ENCODE peak calls at places on chromosomes 3 and 15, in seven cellular contexts. One of them, this sample, is unnamed.
A peak's percentile ranks its signal among the peaks of the same experiment; 100 is the strongest.

GRCh38 chr15:29822100-29822684 is at the start of gene TJP1:
- DNase-seq in A549: peak; percentile 84
- DNase-seq in ovary: peak; percentile 87
- DNase-seq in fibroblast of pulmonary artery: peak; percentile 74
- DNase-seq in AG04449: no peak
- DNase-seq in ascending aorta: peak; percentile 86
- DNase-seq in brain microvascular endothelial cell: peak; percentile 60
- DNase-seq in this sample: peak; percentile 86

GRCh38 chr15:66735909-66736305 is 33.9 kb downstream of the SMAD6 start:
- DNase-seq in A549: no peak
- DNase-seq in ovary: no peak
- DNase-seq in fibroblast of pulmonary artery: peak; percentile 53
- DNase-seq in AG04449: no peak
- DNase-seq in ascending aorta: no peak
- DNase-seq in brain microvascular endothelial cell: no peak
- DNase-seq in this sample: no peak

GRCh38 chr3:50303038-50303815 is at the start of gene HYAL1:
- DNase-seq in A549: peak; percentile 50
- DNase-seq in ovary: peak; percentile 69
- DNase-seq in fibroblast of pulmonary artery: peak; percentile 33
- DNase-seq in AG04449: no peak
- DNase-seq in ascending aorta: no peak
- DNase-seq in brain microvascular endothelial cell: no peak
- DNase-seq in this sample: peak; percentile 41

GRCh38 chr3:167166594-167167253 is 213.4 kb downstream of the ZBBX start:
- DNase-seq in A549: no peak
- DNase-seq in ovary: no peak
- DNase-seq in fibroblast of pulmonary artery: no peak
- DNase-seq in AG04449: no peak
- DNase-seq in ascending aorta: no peak
- DNase-seq in brain microvascular endothelial cell: no peak
- DNase-seq in this sample: no peak

GRCh38 chr15:33026614-33027013 is 167.9 kb downstream of the FMN1 start:
- DNase-seq in A549: no peak
- DNase-seq in ovary: no peak
- DNase-seq in fibroblast of pulmonary artery: no peak
- DNase-seq in AG04449: no peak
- DNase-seq in ascending aorta: no peak
- DNase-seq in brain microvascular endothelial cell: no peak
- DNase-seq in this sample: no peak

GRCh38 chr3:71581451-71581980 is 2.0 kb downstream of the FOXP1 start:
- DNase-seq in A549: peak; percentile 23
- DNase-seq in ovary: peak; percentile 57
- DNase-seq in fibroblast of pulmonary artery: no peak
- DNase-seq in AG04449: no peak
- DNase-seq in ascending aorta: no peak
- DNase-seq in brain microvascular endothelial cell: no peak
- DNase-seq in this sample: peak; percentile 30

GRCh38 chr3:47370887-47371697 is 9.7 kb upstream of the PTPN23 start:
- DNase-seq in A549: no peak
- DNase-seq in ovary: no peak
- DNase-seq in fibroblast of pulmonary artery: peak; percentile 22
- DNase-seq in AG04449: no peak
- DNase-seq in ascending aorta: no peak
- DNase-seq in brain microvascular endothelial cell: no peak
- DNase-seq in this sample: peak; percentile 31

GRCh38 chr3:13197795-13198194 is 124.6 kb upstream of the IQSEC1 start:
- DNase-seq in A549: no peak
- DNase-seq in ovary: no peak
- DNase-seq in fibroblast of pulmonary artery: no peak
- DNase-seq in AG04449: no peak
- DNase-seq in ascending aorta: no peak
- DNase-seq in brain microvascular endothelial cell: no peak
- DNase-seq in this sample: no peak

GRCh38 chr3:121592856-121593702 is at the start of gene FBXO40:
- DNase-seq in A549: no peak
- DNase-seq in ovary: peak; percentile 17
- DNase-seq in fibroblast of pulmonary artery: no peak
- DNase-seq in AG04449: no peak
- DNase-seq in ascending aorta: no peak
- DNase-seq in brain microvascular endothelial cell: no peak
- DNase-seq in this sample: peak; percentile 63

GRCh38 chr3:47803478-47804025 is 614 bp downstream of the DHX30 start:
- DNase-seq in A549: no peak
- DNase-seq in ovary: no peak
- DNase-seq in fibroblast of pulmonary artery: no peak
- DNase-seq in AG04449: no peak
- DNase-seq in ascending aorta: peak; percentile 81
- DNase-seq in brain microvascular endothelial cell: no peak
- DNase-seq in this sample: no peak

GRCh38 chr15:51970981-51971352 is 611 bp downstream of the LEO1 start:
- DNase-seq in A549: no peak
- DNase-seq in ovary: no peak
- DNase-seq in fibroblast of pulmonary artery: no peak
- DNase-seq in AG04449: no peak
- DNase-seq in ascending aorta: no peak
- DNase-seq in brain microvascular endothelial cell: no peak
- DNase-seq in this sample: no peak

DNA sequence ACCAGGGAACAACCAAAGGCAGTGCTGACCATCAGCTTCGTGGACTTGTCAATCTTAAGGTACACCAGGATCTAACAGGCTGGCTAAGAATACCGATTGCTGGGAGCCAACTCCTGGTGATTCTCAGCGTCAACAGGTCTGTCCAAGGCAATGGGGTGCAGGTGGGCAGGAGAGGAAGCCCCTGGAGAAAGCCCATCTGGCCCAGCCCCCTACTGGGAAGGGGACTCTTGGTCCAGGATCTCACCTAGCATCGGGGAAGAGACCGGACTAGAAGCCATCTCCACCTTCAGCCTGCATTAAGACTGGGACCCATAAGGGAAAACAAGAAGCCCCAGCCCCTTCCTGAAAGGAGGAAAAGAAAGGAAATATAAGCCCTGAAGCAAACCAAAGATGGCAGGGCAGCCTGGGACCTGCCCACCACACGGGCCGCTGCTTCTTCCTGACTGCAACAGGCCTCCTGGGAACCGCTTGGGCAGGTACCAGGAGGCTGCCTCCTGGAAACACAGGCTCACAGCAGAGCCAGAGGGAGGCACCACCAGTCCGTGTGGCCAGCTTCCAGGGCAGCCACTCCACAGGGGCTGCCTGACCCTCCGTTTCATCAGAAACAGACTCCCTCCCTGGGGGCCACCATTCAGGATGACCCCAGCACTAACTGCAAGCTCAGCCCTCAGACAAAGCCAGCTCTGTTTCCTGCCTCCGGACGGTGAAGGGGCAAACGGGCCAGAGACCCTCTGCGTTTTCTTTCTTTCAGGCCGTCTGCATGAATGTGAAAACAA is 100.3 kb downstream of the LRIG1 start:
- DNase-seq in A549: no peak
- DNase-seq in ovary: no peak
- DNase-seq in fibroblast of pulmonary artery: no peak
- DNase-seq in AG04449: no peak
- DNase-seq in ascending aorta: peak; percentile 62
- DNase-seq in brain microvascular endothelial cell: no peak
- DNase-seq in this sample: no peak
- TF ChIP-seq CTCF in A549: no peak
- TF ChIP-seq CTCF in ovary: no peak
- TF ChIP-seq CTCF in fibroblast of pulmonary artery: no peak
- TF ChIP-seq CTCF in AG04449: no peak
- TF ChIP-seq CTCF in ascending aorta: peak; percentile 21
- TF ChIP-seq CTCF in brain microvascular endothelial cell: peak; percentile 29
- TF ChIP-seq CTCF in this sample: no peak

GRCh38 chr15:99250001-99250400 is 620 bp upstream of the TTC23 start:
- DNase-seq in A549: no peak
- DNase-seq in ovary: no peak
- DNase-seq in fibroblast of pulmonary artery: no peak
- DNase-seq in AG04449: no peak
- DNase-seq in ascending aorta: no peak
- DNase-seq in brain microvascular endothelial cell: no peak
- DNase-seq in this sample: no peak
- H3K4me3 ChIP-seq in A549: peak overlapping the region; percentile 72
- H3K4me3 ChIP-seq in ovary: peak overlapping the region; percentile 71
- H3K4me3 ChIP-seq in fibroblast of pulmonary artery: peak overlapping the region; percentile 78
- H3K4me3 ChIP-seq in AG04449: peak overlapping the region; percentile 88
- H3K4me3 ChIP-seq in ascending aorta: peak overlapping the region; percentile 63
- H3K4me3 ChIP-seq in brain microvascular endothelial cell: peak overlapping the region; percentile 83
- H3K4me3 ChIP-seq in this sample: peak overlapping the region; percentile 78

DNA sequence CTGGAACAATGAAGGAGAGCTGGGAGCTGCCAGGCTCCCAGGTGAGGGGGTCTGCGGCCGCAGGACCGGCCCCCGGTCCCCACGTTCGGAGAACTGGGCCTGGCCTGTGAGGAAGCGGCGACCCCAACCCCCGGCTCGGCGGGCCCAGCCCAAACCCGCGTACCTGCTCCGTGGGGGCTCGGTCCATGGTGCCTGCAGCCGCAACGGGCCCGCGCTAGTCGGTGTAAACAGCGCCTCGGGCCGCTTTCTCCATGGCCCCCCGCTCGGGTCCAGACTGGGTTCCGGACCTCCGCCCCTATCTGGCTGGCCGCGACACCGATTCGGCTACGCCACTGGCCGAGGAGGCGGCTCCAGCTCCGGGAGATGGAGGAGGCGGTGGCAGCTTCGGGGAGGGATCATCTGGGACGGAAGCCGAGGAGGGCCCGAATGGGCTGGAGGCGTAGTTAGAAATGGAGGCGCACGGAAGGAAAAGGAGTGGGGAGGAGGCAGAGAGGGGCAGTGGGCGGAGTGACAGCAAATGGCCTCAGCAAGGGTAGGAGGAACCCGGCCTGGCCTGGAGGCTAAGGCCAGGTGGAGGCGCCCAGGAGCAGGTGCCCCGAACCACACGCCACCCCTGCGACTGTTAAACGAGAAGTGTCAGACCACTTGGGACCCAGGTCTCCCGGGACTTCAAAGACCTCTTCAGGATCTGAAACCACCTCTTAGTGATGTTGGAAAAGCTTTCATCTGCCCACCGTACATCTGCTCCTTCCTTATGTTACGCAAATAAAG is at the start of gene SECISBP2L:
- DNase-seq in A549: peak; percentile 93
- DNase-seq in ovary: peak; percentile 91
- DNase-seq in fibroblast of pulmonary artery: peak; percentile 96
- DNase-seq in AG04449: peak; percentile 59
- DNase-seq in ascending aorta: peak; percentile 96
- DNase-seq in brain microvascular endothelial cell: peak; percentile 94
- DNase-seq in this sample: peak; percentile 93
- TF ChIP-seq CTCF in A549: peak; percentile 34
- TF ChIP-seq CTCF in ovary: peak; percentile 18
- TF ChIP-seq CTCF in fibroblast of pulmonary artery: peak; percentile 21
- TF ChIP-seq CTCF in AG04449: peak; percentile 47
- TF ChIP-seq CTCF in ascending aorta: peak; percentile 18
- TF ChIP-seq CTCF in brain microvascular endothelial cell: peak; percentile 50
- TF ChIP-seq CTCF in this sample: peak; percentile 19

DNA sequence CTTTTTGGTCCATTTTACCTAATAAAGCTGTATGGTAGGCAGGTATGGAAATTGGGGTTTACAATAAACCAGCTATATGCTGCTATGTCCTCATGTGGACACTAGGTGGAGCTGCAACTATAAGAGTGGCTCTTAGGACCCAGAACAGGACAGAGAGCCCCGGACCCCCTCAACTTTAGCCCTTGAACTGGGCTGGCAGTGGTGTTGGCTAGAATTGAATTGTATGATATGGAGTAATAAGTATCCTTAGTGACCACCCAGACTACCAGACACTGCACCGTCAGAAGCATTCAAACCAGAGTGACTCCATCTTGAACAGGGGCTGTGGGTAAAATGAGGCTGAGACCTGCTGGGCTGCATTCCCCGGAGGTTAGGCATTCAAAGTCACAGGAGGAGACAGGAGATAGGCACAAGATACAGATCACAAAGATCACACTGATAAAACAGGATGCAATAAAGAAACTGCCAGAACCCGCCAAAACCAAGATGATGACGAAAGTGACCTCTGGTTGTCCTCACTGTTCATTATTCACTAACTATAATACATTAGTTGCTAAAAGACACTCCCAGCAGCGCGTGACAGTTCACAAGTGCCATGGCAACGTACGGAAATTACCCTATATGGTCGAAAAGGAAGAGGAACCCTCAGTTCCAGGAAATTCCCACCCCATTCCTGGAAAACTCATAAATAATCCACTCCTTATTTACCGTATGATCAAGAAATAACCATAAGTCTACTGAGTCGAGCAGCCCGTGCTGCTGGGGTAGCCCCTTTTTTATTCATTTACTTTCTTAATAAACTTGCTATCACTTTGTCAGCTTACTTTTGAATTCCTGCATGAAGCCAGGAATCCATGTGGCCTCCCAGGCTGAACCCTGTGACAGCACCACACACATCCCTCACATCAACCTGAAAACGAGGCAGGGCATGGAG is 68.7 kb upstream of the BLM start:
- DNase-seq in A549: peak; percentile 77
- DNase-seq in ovary: no peak
- DNase-seq in fibroblast of pulmonary artery: peak; percentile 80
- DNase-seq in AG04449: no peak
- DNase-seq in ascending aorta: peak; percentile 89
- DNase-seq in brain microvascular endothelial cell: peak; percentile 56
- DNase-seq in this sample: peak; percentile 65
- H3K4me3 ChIP-seq in A549: no peak overlapping the region
- H3K4me3 ChIP-seq in ovary: no peak overlapping the region
- H3K4me3 ChIP-seq in fibroblast of pulmonary artery: no peak overlapping the region
- H3K4me3 ChIP-seq in AG04449: no peak overlapping the region
- H3K4me3 ChIP-seq in ascending aorta: no peak overlapping the region
- H3K4me3 ChIP-seq in brain microvascular endothelial cell: no peak overlapping the region
- H3K4me3 ChIP-seq in this sample: no peak overlapping the region

This sample was measured in epithelial cell of esophagus.